ENCODE peak calls at places on chromosomes 6 and 20, in eight cellular contexts. O is HepG2, H is GM12891, M is transverse colon, U is endothelial cell of umbilical vein, W is HCT116, V is breast epithelium, Y is stomach. J is an unnamed sample.

GRCh38 chr6:161961046-161961445 is 687.2 kb upstream of the AGPAT4 start:
- DNase-seq in O (no peak), H (no peak), M (no peak), U (no peak), W (no peak), V (no peak), Y (no peak), J (no peak)

GRCh38 chr6:116568111-116568510 is 3.2 kb upstream of the RWDD1 start:
- DNase-seq in O (no peak), H (no peak), M (no peak), U (no peak), W (no peak), V (no peak), Y (no peak), J (no peak)

GRCh38 chr6:2510341-2510740 is 240.4 kb downstream of the MYLK4 start:
- DNase-seq in O (no peak), H (no peak), M (no peak), U (no peak), W (no peak), V (no peak), Y (no peak), J (no peak)

GRCh38 chr6:117590447-117590846 is 11.9 kb downstream of the GOPC start:
- DNase-seq in O (no peak), H (no peak), M (no peak), U (no peak), W (no peak), V (no peak), Y (no peak), J (no peak)

GRCh38 chr6:160013987-160014868 is 45.3 kb downstream of the IGF2R start:
- DNase-seq in O (peak), H (no peak), M (peak), U (no peak), W (no peak), V (no peak), Y (no peak), J (no peak)

GRCh38 chr6:155623450-155624178 is 168.0 kb upstream of the NOX3 start:
- DNase-seq in O (no peak), H (no peak), M (no peak), U (no peak), W (no peak), V (no peak), Y (no peak), J (no peak)

GRCh38 chr6:17705428-17705777 is 1.3 kb downstream of the NUP153 start:
- DNase-seq in O (peak), H (no peak), M (peak), U (peak), W (peak), V (peak), Y (peak), J (no peak)

GRCh38 chr20:23340524-23340923 is 10.1 kb upstream of the NXT1 start:
- DNase-seq in O (peak), H (peak), M (peak), U (peak), W (peak), V (peak), Y (peak), J (peak)

GRCh38 chr6:146544783-146545182 is 1.1 kb downstream of the RAB32 start:
- DNase-seq in O (no peak), H (no peak), M (no peak), U (peak), W (no peak), V (no peak), Y (no peak), J (no peak)

GRCh38 chr6:163780993-163781392 is 366.5 kb downstream of the QKI start:
- DNase-seq in O (no peak), H (no peak), M (no peak), U (no peak), W (no peak), V (peak), Y (no peak), J (no peak)

GRCh38 chr6:106194949-106195919 is 109.1 kb downstream of the PRDM1 start:
- DNase-seq in O (no peak), H (no peak), M (no peak), U (no peak), W (peak), V (no peak), Y (no peak), J (no peak)

GRCh38 chr6:105774247-105774646 is 311.9 kb upstream of the PRDM1 start:
- DNase-seq in O (no peak), H (no peak), M (no peak), U (no peak), W (no peak), V (no peak), Y (no peak), J (no peak)

GRCh38 chr6:93341900-93342613 is 77.3 kb downstream of the EPHA7 start:
- DNase-seq in O (no peak), H (no peak), M (no peak), U (no peak), W (no peak), V (no peak), Y (no peak), J (no peak)

DNA sequence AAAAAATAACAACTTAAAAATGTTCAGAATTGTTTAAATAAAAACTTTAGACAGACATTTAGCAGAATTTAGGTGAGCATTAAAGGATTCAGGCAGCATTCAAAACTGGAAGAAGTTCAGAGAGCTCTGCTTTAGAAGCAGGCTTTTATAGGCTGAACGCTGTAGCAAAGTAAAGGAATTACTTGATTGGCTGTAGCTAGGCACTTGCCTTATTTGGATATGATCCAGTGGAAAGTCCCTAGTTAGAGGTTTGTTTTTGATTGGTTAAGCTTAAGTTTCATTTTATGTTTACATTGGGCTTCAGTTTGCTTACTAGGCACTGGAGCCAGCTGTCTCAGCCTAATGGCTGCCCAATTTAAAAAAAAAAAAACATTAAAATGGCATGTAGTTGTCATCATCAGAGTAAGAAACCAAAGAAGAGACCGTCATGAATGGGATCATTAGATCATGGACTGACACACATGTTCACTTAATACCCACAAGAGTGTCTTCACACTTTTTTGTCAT is 65.1 kb downstream of the CBFA2T2 start:
- DNase-seq in O (peak), H (peak), M (no peak), U (peak), W (peak), V (no peak), Y (no peak), J (peak)
- TF ChIP-seq POLR2A in O (peak), H (peak), M (peak), U (no peak), W (no peak), V (no peak), Y (no peak), J (peak)

GRCh38 chr20:17648306-17648646 is 33.8 kb downstream of the RRBP1 start:
- DNase-seq in O (no peak), H (no peak), M (no peak), U (no peak), W (no peak), V (no peak), Y (no peak), J (no peak)
- TF ChIP-seq POLR2AphosphoS5 in O (peak), H (no peak), M (no peak), U (no peak), W (no peak), V (no peak), Y (no peak), J (no peak)

DNA sequence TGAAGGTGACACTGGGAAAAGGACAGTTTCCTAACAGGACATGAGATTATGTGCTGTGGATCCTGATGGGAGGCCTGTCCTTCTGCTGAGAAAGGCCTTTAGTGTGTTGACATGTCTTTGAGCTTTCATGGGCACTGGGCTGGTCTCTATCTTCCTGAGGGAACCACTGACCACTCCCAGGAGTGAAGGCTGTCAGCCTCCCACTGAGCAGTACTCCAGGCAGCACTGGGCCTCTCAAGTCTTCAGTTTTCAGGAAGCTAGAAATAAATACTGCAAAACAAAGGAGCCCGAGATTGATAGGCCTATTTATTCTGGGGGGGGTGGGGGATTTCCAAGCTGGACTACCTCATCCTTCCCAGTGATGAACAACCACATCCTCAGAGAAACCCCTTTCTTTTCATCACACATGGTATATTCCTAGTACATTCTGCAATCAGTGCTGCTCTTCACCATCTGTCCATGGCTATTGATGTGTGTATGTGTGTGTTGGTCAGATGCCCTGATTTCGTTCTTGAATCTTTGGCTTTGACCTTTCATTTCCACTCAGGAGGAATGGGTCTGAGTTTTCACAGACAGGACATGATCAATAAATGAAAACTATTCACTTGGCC is 180.9 kb upstream of the SPTLC3 start:
- DNase-seq in O (no peak), H (no peak), M (no peak), U (no peak), W (no peak), V (no peak), Y (no peak), J (no peak)
- TF ChIP-seq POLR2A in O (no peak), H (no peak), M (no peak), U (no peak), W (no peak), V (no peak), Y (no peak), J (no peak)

GRCh38 chr6:149049230-149049629 is 268.3 kb upstream of the TAB2 start:
- DNase-seq in O (no peak), H (no peak), M (no peak), U (peak), W (no peak), V (no peak), Y (no peak), J (no peak)

GRCh38 chr6:149045404-149045803 is 272.1 kb upstream of the TAB2 start:
- DNase-seq in O (peak), H (no peak), M (no peak), U (no peak), W (no peak), V (no peak), Y (no peak), J (no peak)

GRCh38 chr6:149044394-149044965 is 273.0 kb upstream of the TAB2 start:
- DNase-seq in O (no peak), H (no peak), M (no peak), U (no peak), W (no peak), V (no peak), Y (no peak), J (no peak)

GRCh38 chr6:149046164-149046821 is 271.2 kb upstream of the TAB2 start:
- DNase-seq in O (no peak), H (no peak), M (no peak), U (no peak), W (no peak), V (no peak), Y (no peak), J (no peak)

GRCh38 chr6:149046822-149047246 is 270.7 kb upstream of the TAB2 start:
- DNase-seq in O (no peak), H (no peak), M (no peak), U (no peak), W (no peak), V (no peak), Y (no peak), J (no peak)
- TF ChIP-seq POLR2AphosphoS5 in O (no peak), H (no peak), M (no peak), U (no peak), W (no peak), V (no peak), Y (no peak), J (no peak)

GRCh38 chr20:13130707-13131103 is 90.4 kb upstream of the ISM1 start:
- DNase-seq in O (no peak), H (no peak), M (no peak), U (no peak), W (no peak), V (no peak), Y (no peak), J (no peak)
- TF ChIP-seq POLR2A in O (no peak), H (no peak), M (no peak), U (no peak), W (no peak), V (no peak), Y (no peak), J (no peak)

GRCh38 chr6:30598912-30599624 is 18.0 kb downstream of the PPP1R10 start:
- DNase-seq in O (no peak), H (no peak), M (no peak), U (no peak), W (no peak), V (no peak), Y (no peak), J (no peak)
- TF ChIP-seq POLR2AphosphoS5 in O (peak), H (no peak), M (no peak), U (no peak), W (peak), V (no peak), Y (no peak), J (no peak)

GRCh38 chr6:111673871-111674270 is 68.2 kb upstream of the TRAF3IP2 start:
- DNase-seq in O (no peak), H (no peak), M (no peak), U (no peak), W (no peak), V (no peak), Y (no peak), J (no peak)
- TF ChIP-seq POLR2A in O (no peak), H (no peak), M (no peak), U (no peak), W (no peak), V (no peak), Y (no peak), J (no peak)

GRCh38 chr6:135812085-135812526 is 39.4 kb upstream of the PDE7B start:
- DNase-seq in O (no peak), H (no peak), M (no peak), U (no peak), W (no peak), V (no peak), Y (no peak), J (no peak)
- TF ChIP-seq POLR2AphosphoS5 in O (no peak), H (no peak), M (no peak), U (no peak), W (no peak), V (no peak), Y (no peak), J (no peak)

DNA sequence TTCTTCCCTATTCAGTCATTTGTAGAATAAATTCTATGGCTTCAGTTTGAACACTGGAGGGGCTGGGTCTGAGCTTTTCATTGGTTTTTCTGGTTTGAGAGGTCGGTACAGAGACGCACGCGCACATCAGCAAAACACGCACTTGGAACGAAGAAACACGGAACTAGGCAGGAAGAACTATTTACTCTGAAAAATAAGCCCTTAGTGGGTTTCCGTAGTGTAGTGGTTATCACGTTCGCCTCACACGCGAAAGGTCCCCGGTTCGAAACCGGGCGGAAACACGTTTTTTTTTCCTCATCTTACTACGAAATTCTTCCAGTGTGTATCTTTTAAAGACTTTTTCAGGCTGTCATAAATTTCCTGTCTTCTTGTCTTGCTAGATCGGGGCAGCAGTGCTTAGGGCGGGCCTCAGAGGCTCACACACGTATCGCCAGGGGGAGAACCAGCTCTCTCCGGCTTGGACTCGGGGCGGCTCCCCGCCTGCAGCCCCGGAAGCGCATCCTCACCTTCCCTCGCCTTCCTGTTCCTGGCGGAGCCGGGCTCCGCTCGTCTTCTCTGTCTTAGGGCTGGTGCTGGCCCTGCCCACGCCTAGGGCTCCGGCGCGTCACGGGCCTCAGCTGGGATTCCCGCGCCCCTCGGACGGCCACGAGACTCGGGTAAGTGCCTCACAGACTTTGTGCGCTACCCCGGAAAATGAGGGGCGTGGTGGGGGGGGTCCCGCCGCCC is at the start of gene HMGN4:
- DNase-seq in O (peak), H (peak), M (peak), U (peak), W (peak), V (peak), Y (peak), J (peak)
- TF ChIP-seq POLR2A in O (peak), H (peak), M (peak), U (no peak), W (no peak), V (peak), Y (no peak), J (peak)

J was measured in GM12892.